ENCODE peak calls at places on chromosomes 1 and 21, in six cellular contexts. One of them, this sample, is unnamed.

GRCh38 chr21:36504067-36505058 is 24.4 kb upstream of the CLDN14 start:
- DNase-seq in islet precursor cell: no peak
- DNase-seq in HAP-1: peak
- DNase-seq in pancreas: no peak
- DNase-seq in naive thymus-derived CD4-positive, alpha-beta T cell: peak
- DNase-seq in SK-N-MC: no peak
- DNase-seq in this sample: peak

GRCh38 chr1:92728687-92729086 is 56.2 kb downstream of the EVI5 start:
- DNase-seq in HAP-1: no peak
- DNase-seq in naive thymus-derived CD4-positive, alpha-beta T cell: no peak
- DNase-seq in SK-N-MC: no peak
- DNase-seq in pancreas: no peak
- DNase-seq in islet precursor cell: no peak
- DNase-seq in this sample: peak

GRCh38 chr1:223877804-223878203 is 32.1 kb upstream of the TP53BP2 start:
- DNase-seq in islet precursor cell: no peak
- DNase-seq in HAP-1: no peak
- DNase-seq in naive thymus-derived CD4-positive, alpha-beta T cell: no peak
- DNase-seq in SK-N-MC: no peak
- DNase-seq in pancreas: no peak
- DNase-seq in this sample: no peak

GRCh38 chr1:203534526-203534925 is 40.6 kb downstream of the OPTC start:
- DNase-seq in naive thymus-derived CD4-positive, alpha-beta T cell: no peak
- DNase-seq in HAP-1: no peak
- DNase-seq in SK-N-MC: no peak
- DNase-seq in pancreas: no peak
- DNase-seq in islet precursor cell: peak
- DNase-seq in this sample: peak

GRCh38 chr21:14862794-14863720 is 201.7 kb downstream of the NRIP1 start:
- DNase-seq in naive thymus-derived CD4-positive, alpha-beta T cell: no peak
- DNase-seq in islet precursor cell: no peak
- DNase-seq in SK-N-MC: peak
- DNase-seq in pancreas: no peak
- DNase-seq in HAP-1: no peak
- DNase-seq in this sample: peak

GRCh38 chr1:7117265-7117598 is 332.0 kb downstream of the CAMTA1 start:
- DNase-seq in islet precursor cell: no peak
- DNase-seq in HAP-1: no peak
- DNase-seq in pancreas: no peak
- DNase-seq in naive thymus-derived CD4-positive, alpha-beta T cell: no peak
- DNase-seq in SK-N-MC: no peak
- DNase-seq in this sample: no peak

GRCh38 chr21:38773108-38774061 is 32.3 kb upstream of the ETS2 start:
- DNase-seq in pancreas: no peak
- DNase-seq in SK-N-MC: no peak
- DNase-seq in naive thymus-derived CD4-positive, alpha-beta T cell: no peak
- DNase-seq in islet precursor cell: no peak
- DNase-seq in HAP-1: no peak
- DNase-seq in this sample: peak

GRCh38 chr1:101653482-101653946 is 343.2 kb downstream of the OLFM3 start:
- DNase-seq in islet precursor cell: peak
- DNase-seq in SK-N-MC: no peak
- DNase-seq in HAP-1: peak
- DNase-seq in pancreas: no peak
- DNase-seq in naive thymus-derived CD4-positive, alpha-beta T cell: no peak
- DNase-seq in this sample: peak

GRCh38 chr21:41466024-41466820 is 40.2 kb downstream of the MX1 start:
- DNase-seq in naive thymus-derived CD4-positive, alpha-beta T cell: no peak
- DNase-seq in pancreas: no peak
- DNase-seq in HAP-1: no peak
- DNase-seq in islet precursor cell: no peak
- DNase-seq in SK-N-MC: no peak
- DNase-seq in this sample: no peak

GRCh38 chr21:42058631-42059111 is 12.4 kb upstream of the UMODL1 start:
- DNase-seq in HAP-1: no peak
- DNase-seq in islet precursor cell: no peak
- DNase-seq in SK-N-MC: no peak
- DNase-seq in naive thymus-derived CD4-positive, alpha-beta T cell: no peak
- DNase-seq in pancreas: no peak
- DNase-seq in this sample: no peak

GRCh38 chr1:20404466-20404865 is 81.5 kb downstream of the CAMK2N1 start:
- DNase-seq in pancreas: no peak
- DNase-seq in SK-N-MC: no peak
- DNase-seq in HAP-1: no peak
- DNase-seq in islet precursor cell: peak
- DNase-seq in naive thymus-derived CD4-positive, alpha-beta T cell: no peak
- DNase-seq in this sample: no peak

GRCh38 chr1:66523502-66523901 is 10.5 kb upstream of the SGIP1 start:
- DNase-seq in SK-N-MC: no peak
- DNase-seq in pancreas: no peak
- DNase-seq in naive thymus-derived CD4-positive, alpha-beta T cell: no peak
- DNase-seq in HAP-1: no peak
- DNase-seq in islet precursor cell: no peak
- DNase-seq in this sample: no peak

GRCh38 chr1:232939748-232940147 is 10.7 kb upstream of the NTPCR start:
- DNase-seq in SK-N-MC: no peak
- DNase-seq in pancreas: no peak
- DNase-seq in naive thymus-derived CD4-positive, alpha-beta T cell: no peak
- DNase-seq in HAP-1: no peak
- DNase-seq in islet precursor cell: no peak
- DNase-seq in this sample: no peak

GRCh38 chr1:208117410-208117809 is 126.8 kb downstream of the PLXNA2 start:
- DNase-seq in islet precursor cell: no peak
- DNase-seq in HAP-1: no peak
- DNase-seq in naive thymus-derived CD4-positive, alpha-beta T cell: no peak
- DNase-seq in SK-N-MC: no peak
- DNase-seq in pancreas: no peak
- DNase-seq in this sample: no peak

GRCh38 chr1:204915856-204916485 is 45.3 kb downstream of the NFASC start:
- DNase-seq in HAP-1: no peak
- DNase-seq in islet precursor cell: peak
- DNase-seq in naive thymus-derived CD4-positive, alpha-beta T cell: no peak
- DNase-seq in SK-N-MC: no peak
- DNase-seq in pancreas: no peak
- DNase-seq in this sample: no peak

GRCh38 chr1:95018602-95019369 is 54.0 kb downstream of the ALG14 start:
- DNase-seq in HAP-1: no peak
- DNase-seq in naive thymus-derived CD4-positive, alpha-beta T cell: no peak
- DNase-seq in pancreas: no peak
- DNase-seq in islet precursor cell: no peak
- DNase-seq in SK-N-MC: no peak
- DNase-seq in this sample: no peak

GRCh38 chr1:19737413-19737812 is 62.3 kb downstream of the TMCO4 start:
- DNase-seq in SK-N-MC: no peak
- DNase-seq in naive thymus-derived CD4-positive, alpha-beta T cell: no peak
- DNase-seq in HAP-1: no peak
- DNase-seq in pancreas: no peak
- DNase-seq in islet precursor cell: no peak
- DNase-seq in this sample: peak

GRCh38 chr1:180194546-180195207 is 35.4 kb upstream of the LHX4 start:
- DNase-seq in pancreas: no peak
- DNase-seq in SK-N-MC: no peak
- DNase-seq in HAP-1: no peak
- DNase-seq in naive thymus-derived CD4-positive, alpha-beta T cell: no peak
- DNase-seq in islet precursor cell: no peak
- DNase-seq in this sample: no peak

GRCh38 chr1:41169799-41170180 is 72.3 kb downstream of the SCMH1 start:
- DNase-seq in SK-N-MC: no peak
- DNase-seq in pancreas: no peak
- DNase-seq in islet precursor cell: no peak
- DNase-seq in HAP-1: no peak
- DNase-seq in naive thymus-derived CD4-positive, alpha-beta T cell: no peak
- DNase-seq in this sample: no peak

GRCh38 chr1:7941437-7941793 is 776 bp upstream of the TNFRSF9 start:
- DNase-seq in HAP-1: no peak
- DNase-seq in pancreas: no peak
- DNase-seq in naive thymus-derived CD4-positive, alpha-beta T cell: no peak
- DNase-seq in islet precursor cell: no peak
- DNase-seq in SK-N-MC: no peak
- DNase-seq in this sample: no peak

GRCh38 chr1:110356379-110356778 is 17.2 kb downstream of the RBM15 start:
- DNase-seq in SK-N-MC: no peak
- DNase-seq in islet precursor cell: no peak
- DNase-seq in pancreas: no peak
- DNase-seq in naive thymus-derived CD4-positive, alpha-beta T cell: no peak
- DNase-seq in HAP-1: no peak
- DNase-seq in this sample: no peak

GRCh38 chr21:45528981-45529784 is 13.1 kb downstream of the SLC19A1 start:
- DNase-seq in islet precursor cell: peak
- DNase-seq in pancreas: peak
- DNase-seq in HAP-1: no peak
- DNase-seq in naive thymus-derived CD4-positive, alpha-beta T cell: no peak
- DNase-seq in SK-N-MC: no peak
- DNase-seq in this sample: no peak

GRCh38 chr1:5744911-5745431 is 247.3 kb downstream of the NPHP4 start:
- DNase-seq in SK-N-MC: no peak
- DNase-seq in islet precursor cell: no peak
- DNase-seq in pancreas: no peak
- DNase-seq in naive thymus-derived CD4-positive, alpha-beta T cell: no peak
- DNase-seq in HAP-1: no peak
- DNase-seq in this sample: no peak

GRCh38 chr1:115969509-115969908 is 6.8 kb upstream of the SLC22A15 start:
- DNase-seq in islet precursor cell: peak
- DNase-seq in HAP-1: peak
- DNase-seq in SK-N-MC: no peak
- DNase-seq in pancreas: no peak
- DNase-seq in naive thymus-derived CD4-positive, alpha-beta T cell: no peak
- DNase-seq in this sample: no peak

GRCh38 chr21:46002841-46003574 is 21.4 kb downstream of the COL6A1 start:
- DNase-seq in islet precursor cell: peak
- DNase-seq in HAP-1: no peak
- DNase-seq in naive thymus-derived CD4-positive, alpha-beta T cell: no peak
- DNase-seq in SK-N-MC: no peak
- DNase-seq in pancreas: peak
- DNase-seq in this sample: no peak

GRCh38 chr1:58823481-58824010 is 39.7 kb upstream of the JUN start:
- DNase-seq in SK-N-MC: no peak
- DNase-seq in naive thymus-derived CD4-positive, alpha-beta T cell: no peak
- DNase-seq in pancreas: no peak
- DNase-seq in islet precursor cell: peak
- DNase-seq in HAP-1: no peak
- DNase-seq in this sample: peak

GRCh38 chr1:91944087-91944486 is 5.1 kb upstream of the BRDT start:
- DNase-seq in islet precursor cell: no peak
- DNase-seq in pancreas: no peak
- DNase-seq in HAP-1: no peak
- DNase-seq in naive thymus-derived CD4-positive, alpha-beta T cell: no peak
- DNase-seq in SK-N-MC: no peak
- DNase-seq in this sample: no peak

This sample was measured in RKO.